ENCODE peak calls at places on chromosomes 12 and 14, in seven cellular contexts. B is SK-N-SH, U is K562, N is HepG2, T is HCT116, K is H1, L is GM12878. Y is an unnamed sample.

GRCh38 chr14:64569108-64570045 is 19.6 kb downstream of the PPP1R36 start:
- DNase-seq in B (no peak), T (peak), U (no peak), N (peak), K (no peak), L (no peak), Y (no peak)

GRCh38 chr12:31214626-31215520 is 111.1 kb downstream of the SINHCAF start:
- DNase-seq in N (no peak), B (no peak), K (no peak), T (no peak), L (no peak), U (no peak), Y (no peak)

GRCh38 chr14:69703047-69704046 is 63.6 kb upstream of the SRSF5 start:
- DNase-seq in B (no peak), U (no peak), K (no peak), N (peak), T (no peak), L (no peak), Y (no peak)

GRCh38 chr12:104694711-104695110 is 238.0 kb downstream of the CHST11 start:
- DNase-seq in L (no peak), T (no peak), K (no peak), N (no peak), B (no peak), U (no peak), Y (no peak)

GRCh38 chr14:39491134-39491541 is 58.9 kb upstream of the FBXO33 start:
- DNase-seq in L (no peak), T (peak), B (peak), U (peak), K (peak), N (peak), Y (peak)

GRCh38 chr12:41943671-41944070 is 201.0 kb downstream of the GXYLT1 start:
- DNase-seq in T (no peak), L (no peak), N (no peak), B (no peak), K (no peak), U (no peak), Y (peak)

GRCh38 chr12:112105891-112106290 is 2.7 kb downstream of the NAA25 start:
- DNase-seq in T (no peak), B (no peak), N (no peak), L (no peak), K (no peak), U (no peak), Y (no peak)

GRCh38 chr12:3371018-3371417 is 120.0 kb upstream of the PRMT8 start:
- DNase-seq in U (no peak), T (no peak), B (no peak), L (no peak), N (no peak), K (no peak), Y (no peak)

GRCh38 chr14:99627510-99628381 is 17.2 kb upstream of the HHIPL1 start:
- DNase-seq in B (no peak), U (no peak), T (no peak), N (no peak), K (no peak), L (no peak), Y (no peak)

GRCh38 chr12:120235369-120236123 is 30.0 kb downstream of the PXN start:
- DNase-seq in K (no peak), L (no peak), U (peak), N (no peak), T (no peak), B (no peak), Y (no peak)

GRCh38 chr14:36619131-36619530 is 36.7 kb upstream of the NKX2-8 start:
- DNase-seq in K (no peak), U (no peak), L (no peak), T (no peak), N (no peak), B (no peak), Y (no peak)

GRCh38 chr14:95507701-95508103 is 8.7 kb downstream of the SYNE3 start:
- DNase-seq in U (no peak), L (no peak), B (peak), T (no peak), K (no peak), N (no peak), Y (no peak)

GRCh38 chr12:127599441-127599840 is 667.5 kb upstream of the TMEM132C start:
- DNase-seq in K (no peak), N (no peak), T (no peak), U (no peak), L (no peak), B (no peak), Y (no peak)

GRCh38 chr14:64891173-64891838 is 11.6 kb upstream of the SPTB start:
- DNase-seq in B (no peak), N (no peak), K (no peak), L (no peak), T (no peak), U (no peak), Y (no peak)

GRCh38 chr12:15928870-15929571 is 17.9 kb downstream of the DERA start:
- DNase-seq in B (no peak), N (no peak), T (no peak), U (no peak), K (no peak), L (peak), Y (peak)

GRCh38 chr12:118288174-118288573 is 84.5 kb downstream of the TAOK3 start:
- DNase-seq in K (no peak), U (peak), L (no peak), T (no peak), B (no peak), N (no peak), Y (no peak)

GRCh38 chr14:99191663-99192621 is 80.1 kb downstream of the BCL11B start:
- DNase-seq in N (no peak), U (no peak), K (no peak), T (no peak), B (no peak), L (no peak), Y (peak)

GRCh38 chr14:99132821-99133562 is 139.0 kb downstream of the BCL11B start:
- DNase-seq in T (no peak), K (peak), L (no peak), N (no peak), B (no peak), U (no peak), Y (no peak)

GRCh38 chr14:106378191-106378590 is 851.8 kb downstream of the TMEM121 start:
- DNase-seq in T (no peak), U (peak), K (no peak), B (peak), L (no peak), N (no peak), Y (peak)

GRCh38 chr12:30843211-30843610 is 83.3 kb upstream of the TSPAN11 start:
- DNase-seq in N (no peak), U (no peak), K (no peak), T (no peak), L (no peak), B (no peak), Y (no peak)

GRCh38 chr14:33686218-33686617 is 264.7 kb downstream of the EGLN3 start:
- DNase-seq in L (no peak), N (no peak), U (no peak), B (no peak), T (no peak), K (no peak), Y (no peak)

GRCh38 chr12:120453977-120454376 is 7.7 kb downstream of the GATC start:
- DNase-seq in T (no peak), L (no peak), B (peak), K (no peak), U (peak), N (peak), Y (peak)

GRCh38 chr12:8886515-8887284 is 27.6 kb upstream of the PHC1 start:
- DNase-seq in L (no peak), N (no peak), B (no peak), K (no peak), U (peak), T (no peak), Y (no peak)

GRCh38 chr14:69612014-69612758 is 790 bp downstream of the SUSD6 start:
- DNase-seq in N (no peak), K (no peak), B (peak), T (no peak), U (peak), L (no peak), Y (peak)

GRCh38 chr14:105475269-105475915 is 771 bp downstream of the CRIP2 start:
- DNase-seq in U (no peak), N (no peak), B (no peak), K (no peak), L (no peak), T (no peak), Y (no peak)

GRCh38 chr14:37047226-37047625 is 125.2 kb downstream of the SLC25A21 start:
- DNase-seq in U (no peak), K (no peak), L (no peak), N (no peak), B (no peak), T (no peak), Y (no peak)

DNA sequence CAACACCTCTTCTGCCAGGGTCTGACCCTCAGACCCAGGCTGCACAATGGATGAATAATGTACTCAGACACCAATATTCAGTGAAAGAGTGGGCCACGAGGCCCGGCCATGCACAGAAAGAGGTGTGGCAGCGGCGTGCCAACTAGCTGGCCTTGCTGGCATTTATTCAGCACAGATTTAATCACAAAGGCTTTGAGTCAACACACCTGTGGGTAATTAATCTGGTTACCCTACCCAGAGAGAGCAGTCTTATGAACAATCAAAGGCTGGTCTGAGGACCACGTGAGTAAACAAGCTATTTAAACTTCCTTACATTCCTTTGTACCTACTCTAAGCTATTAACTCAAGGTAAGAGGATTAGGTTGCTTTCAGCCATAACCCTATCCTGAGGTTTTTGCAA is 324.8 kb downstream of the C12orf50 start:
- DNase-seq in B (no peak), L (no peak), T (no peak), U (no peak), K (no peak), N (no peak), Y (peak)
- TF ChIP-seq JUND in B (no peak), L (no peak), T (no peak), U (no peak), K (no peak), N (no peak), Y (peak)

GRCh38 chr12:131312793-131313545 is 359.3 kb downstream of the ADGRD1 start:
- DNase-seq in T (no peak), L (no peak), K (peak), U (no peak), N (no peak), B (no peak), Y (no peak)

GRCh38 chr12:131314524-131315090 is 360.9 kb downstream of the ADGRD1 start:
- DNase-seq in T (no peak), K (no peak), N (no peak), U (no peak), B (no peak), L (no peak), Y (no peak)

GRCh38 chr12:131313635-131314034 is 359.9 kb downstream of the ADGRD1 start:
- DNase-seq in U (no peak), B (no peak), K (no peak), T (no peak), L (no peak), N (no peak), Y (no peak)

GRCh38 chr12:131311764-131312163 is 358.1 kb downstream of the ADGRD1 start:
- DNase-seq in B (no peak), U (no peak), K (no peak), N (no peak), L (no peak), T (no peak), Y (no peak)

GRCh38 chr12:131309700-131310099 is 356.0 kb downstream of the ADGRD1 start:
- DNase-seq in K (no peak), U (no peak), N (no peak), L (no peak), B (no peak), T (no peak), Y (no peak)
- TF ChIP-seq JUND in K (no peak), U (no peak), N (no peak), L (no peak), B (no peak), T (no peak), Y (no peak)

GRCh38 chr12:53700567-53700966 is 24.7 kb upstream of the ATP5MC2 start:
- DNase-seq in B (no peak), L (no peak), T (no peak), U (no peak), N (no peak), K (no peak), Y (no peak)
- TF ChIP-seq JUND in B (no peak), L (no peak), T (no peak), U (no peak), N (no peak), K (no peak), Y (no peak)

DNA sequence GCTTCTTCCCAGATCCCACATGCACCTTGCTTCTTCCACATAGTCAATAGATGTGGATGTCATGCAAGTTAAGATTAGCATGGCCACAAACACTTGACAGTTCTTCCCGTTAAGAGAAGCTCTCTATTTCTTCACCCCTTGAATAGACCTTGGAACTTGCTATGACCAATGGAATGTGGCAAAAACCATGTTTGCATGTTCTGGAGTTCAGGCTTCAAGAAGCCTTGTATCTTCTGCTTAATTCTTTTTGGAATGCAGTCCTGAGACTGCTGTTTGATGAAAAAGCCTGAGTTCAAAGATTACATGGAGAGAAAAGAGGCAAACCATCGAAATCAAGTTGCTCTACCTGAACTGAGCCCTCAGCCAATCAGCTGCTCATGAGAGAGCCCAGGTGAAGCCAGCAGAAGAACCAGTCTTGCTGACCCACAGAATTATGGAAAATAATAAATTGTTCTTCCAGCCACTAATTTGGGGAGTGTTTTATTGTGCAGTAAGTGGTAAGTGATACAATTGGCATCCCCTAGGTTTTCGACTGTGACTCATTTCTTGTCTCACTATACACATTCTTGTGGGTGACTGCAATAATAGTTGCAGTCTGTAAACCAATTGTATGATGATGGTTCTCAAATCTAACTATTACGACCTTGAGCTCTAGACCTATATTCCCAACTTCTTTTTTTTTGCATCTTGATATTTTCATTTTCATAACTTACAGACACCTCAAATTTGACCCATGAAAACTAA is 12.6 kb downstream of the RASSF9 start:
- DNase-seq in L (no peak), U (no peak), K (no peak), N (no peak), B (no peak), T (no peak), Y (no peak)
- TF ChIP-seq JUND in L (no peak), U (no peak), K (no peak), N (no peak), B (no peak), T (no peak), Y (no peak)

GRCh38 chr14:68144051-68144681 is 324.6 kb downstream of the RAD51B start:
- DNase-seq in L (no peak), K (no peak), N (peak), U (peak), B (no peak), T (no peak), Y (peak)
- TF ChIP-seq JUND in L (no peak), K (no peak), N (no peak), U (no peak), B (no peak), T (no peak), Y (no peak)

GRCh38 chr12:132640936-132641335 is 22.4 kb downstream of the P2RX2 start:
- DNase-seq in K (no peak), U (no peak), B (no peak), T (no peak), N (no peak), L (no peak), Y (no peak)
- TF ChIP-seq JUND in K (no peak), U (no peak), B (no peak), T (no peak), N (no peak), L (no peak), Y (no peak)

GRCh38 chr14:34912182-34912581 is 37.0 kb upstream of the BAZ1A start:
- DNase-seq in U (peak), N (peak), T (no peak), K (no peak), L (no peak), B (no peak), Y (peak)
- TF ChIP-seq JUND in U (no peak), N (no peak), T (no peak), K (no peak), L (no peak), B (no peak), Y (no peak)